ENCODE peak calls at places on chromosomes 6 and 20, in six cellular contexts. E is tibial artery, A is fibroblast of pulmonary artery, Z is GM23338, F is fibroblast of lung, W is neural progenitor cell. X is an unnamed sample.

GRCh38 chr6:105433723-105434122 is 30.8 kb upstream of the PREP start:
- DNase-seq in F (no peak), Z (no peak), E (no peak), A (no peak), W (no peak), X (no peak)

GRCh38 chr6:52375780-52376556 is 14.0 kb downstream of the PAQR8 start:
- DNase-seq in E (no peak), F (no peak), W (no peak), A (no peak), Z (no peak), X (no peak)

GRCh38 chr6:3757241-3757641 is 5.7 kb upstream of the PXDC1 start:
- DNase-seq in A (no peak), F (no peak), E (peak; percentile 64), Z (no peak), W (no peak), X (no peak)

GRCh38 chr20:23225407-23226060 is 125.1 kb upstream of the NXT1 start:
- DNase-seq in F (peak; percentile 96), Z (no peak), E (peak; percentile 89), W (no peak), A (peak; percentile 97), X (no peak)

GRCh38 chr20:32767418-32768198 is 5.4 kb downstream of the DNMT3B start:
- DNase-seq in F (no peak), Z (no peak), E (no peak), W (no peak), A (no peak), X (no peak)

GRCh38 chr6:142824491-142824890 is 120.5 kb downstream of the HIVEP2 start:
- DNase-seq in A (no peak), Z (no peak), W (no peak), F (peak; percentile 14), E (no peak), X (no peak)

GRCh38 chr20:44941292-44941691 is 18.9 kb downstream of the TOMM34 start:
- DNase-seq in E (no peak), Z (no peak), A (no peak), W (no peak), F (no peak), X (no peak)

GRCh38 chr6:18551228-18551627 is 164.1 kb downstream of the RNF144B start:
- DNase-seq in E (no peak), F (peak; percentile 53), A (peak; percentile 76), Z (no peak), W (no peak), X (peak; percentile 41)

GRCh38 chr6:14452567-14453527 is 335.3 kb downstream of the CD83 start:
- DNase-seq in A (no peak), Z (no peak), E (no peak), F (no peak), W (no peak), X (no peak)

GRCh38 chr6:132819405-132820145 is 5.2 kb downstream of the RPS12 start:
- DNase-seq in F (peak; percentile 35), Z (peak; percentile 21), A (peak; percentile 11), W (no peak), E (no peak), X (no peak)

GRCh38 chr6:109966299-109966698 is 11.8 kb upstream of the GPR6 start:
- DNase-seq in F (no peak), E (no peak), A (no peak), Z (no peak), W (no peak), X (no peak)

GRCh38 chr20:37247547-37247946 is 14.1 kb downstream of the GHRH start:
- DNase-seq in E (no peak), F (no peak), A (no peak), Z (no peak), W (no peak), X (no peak)

GRCh38 chr6:12241493-12242214 is 48.5 kb upstream of the EDN1 start:
- DNase-seq in A (no peak), Z (no peak), W (no peak), E (no peak), F (no peak), X (no peak)

GRCh38 chr6:39530201-39530759 is 194.9 kb downstream of the KIF6 start:
- DNase-seq in Z (no peak), E (no peak), A (peak; percentile 10), F (peak; percentile 31), W (no peak), X (no peak)

GRCh38 chr6:143677891-143678737 is at the start of gene PHACTR2:
- DNase-seq in Z (peak; percentile 91), A (peak; percentile 90), F (peak; percentile 86), W (peak; percentile 96), E (peak; percentile 88), X (peak; percentile 28)

GRCh38 chr6:938271-939046 is 245.5 kb upstream of the EXOC2 start:
- DNase-seq in A (no peak), F (no peak), W (no peak), E (no peak), Z (peak; percentile 41), X (no peak)

GRCh38 chr20:49957487-49957938 is 21.3 kb downstream of the RNF114 start:
- DNase-seq in W (no peak), Z (no peak), A (no peak), E (no peak), F (no peak), X (no peak)

GRCh38 chr20:4041748-4042411 is 26.5 kb upstream of the RNF24 start:
- DNase-seq in F (peak; percentile 89), W (no peak), E (peak; percentile 71), Z (no peak), A (peak; percentile 99), X (peak; percentile 58)

GRCh38 chr20:31720486-31721407 is 1.9 kb downstream of the BCL2L1 start:
- DNase-seq in E (no peak), F (no peak), A (no peak), W (no peak), Z (peak; percentile 30), X (no peak)

GRCh38 chr6:83976871-83977270 is 56.7 kb upstream of the MRAP2 start:
- DNase-seq in W (no peak), E (no peak), Z (no peak), A (no peak), F (no peak), X (no peak)

GRCh38 chr20:31565699-31566331 is 39.3 kb upstream of the ID1 start:
- DNase-seq in E (no peak), W (no peak), A (no peak), F (no peak), Z (no peak), X (no peak)

GRCh38 chr20:32527447-32528055 is 57.6 kb downstream of the NOL4L start:
- DNase-seq in A (no peak), W (peak; percentile 39), F (no peak), E (no peak), Z (no peak), X (no peak)

GRCh38 chr20:6121504-6121903 is 1.3 kb downstream of the FERMT1 start:
- DNase-seq in E (no peak), A (no peak), W (no peak), F (no peak), Z (no peak), X (no peak)
- H3K4me3 ChIP-seq in E (no peak overlapping the region), A (no peak overlapping the region), W (no peak overlapping the region), F (no peak overlapping the region), Z (peak overlapping the region; percentile 60), X (no peak overlapping the region)

DNA sequence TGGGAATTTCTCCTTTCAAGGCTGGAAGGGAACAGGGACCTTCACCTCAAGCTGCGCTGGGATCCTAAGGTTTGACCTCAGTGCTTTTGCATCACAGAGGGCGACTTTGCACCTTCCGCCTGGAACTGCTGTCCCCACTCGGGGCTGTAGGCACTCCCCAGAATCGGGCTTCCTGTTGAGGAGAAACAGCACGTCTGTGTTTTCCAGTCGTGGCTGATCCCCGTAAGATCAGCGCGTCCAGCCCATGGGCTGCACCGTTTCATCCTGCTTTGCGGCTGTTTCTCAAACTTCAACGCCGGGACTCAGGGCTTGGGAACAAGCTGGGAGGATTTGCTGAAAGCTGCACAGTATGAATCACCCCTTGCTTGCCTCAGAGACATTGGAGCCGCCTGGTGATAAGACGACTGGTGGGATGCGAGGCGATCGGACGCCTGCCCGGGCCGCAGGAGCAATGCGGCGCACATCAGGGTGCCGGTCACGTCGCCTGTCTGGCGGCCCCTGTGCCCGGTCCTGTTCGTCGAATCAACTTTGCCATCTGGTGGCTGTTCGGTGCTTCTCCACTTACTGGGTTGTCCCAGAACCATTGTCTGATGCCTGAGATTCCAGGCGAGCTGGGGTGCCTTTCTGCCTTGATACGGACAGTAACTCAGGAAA is 53.6 kb upstream of the FRMD1 start:
- DNase-seq in E (no peak), Z (peak; percentile 88), A (peak; percentile 88), W (peak; percentile 88), F (peak; percentile 51), X (peak; percentile 9)
- TF ChIP-seq CTCF in E (peak; percentile 56), Z (peak; percentile 76), A (peak; percentile 43), W (peak; percentile 66), F (peak; percentile 33), X (peak; percentile 44)

GRCh38 chr6:20333870-20334269 is 67.8 kb upstream of the E2F3 start:
- DNase-seq in Z (no peak), F (no peak), A (no peak), E (no peak), W (no peak), X (no peak)
- H3K4me3 ChIP-seq in Z (no peak overlapping the region), F (no peak overlapping the region), A (no peak overlapping the region), E (no peak overlapping the region), W (no peak overlapping the region), X (no peak overlapping the region)

DNA sequence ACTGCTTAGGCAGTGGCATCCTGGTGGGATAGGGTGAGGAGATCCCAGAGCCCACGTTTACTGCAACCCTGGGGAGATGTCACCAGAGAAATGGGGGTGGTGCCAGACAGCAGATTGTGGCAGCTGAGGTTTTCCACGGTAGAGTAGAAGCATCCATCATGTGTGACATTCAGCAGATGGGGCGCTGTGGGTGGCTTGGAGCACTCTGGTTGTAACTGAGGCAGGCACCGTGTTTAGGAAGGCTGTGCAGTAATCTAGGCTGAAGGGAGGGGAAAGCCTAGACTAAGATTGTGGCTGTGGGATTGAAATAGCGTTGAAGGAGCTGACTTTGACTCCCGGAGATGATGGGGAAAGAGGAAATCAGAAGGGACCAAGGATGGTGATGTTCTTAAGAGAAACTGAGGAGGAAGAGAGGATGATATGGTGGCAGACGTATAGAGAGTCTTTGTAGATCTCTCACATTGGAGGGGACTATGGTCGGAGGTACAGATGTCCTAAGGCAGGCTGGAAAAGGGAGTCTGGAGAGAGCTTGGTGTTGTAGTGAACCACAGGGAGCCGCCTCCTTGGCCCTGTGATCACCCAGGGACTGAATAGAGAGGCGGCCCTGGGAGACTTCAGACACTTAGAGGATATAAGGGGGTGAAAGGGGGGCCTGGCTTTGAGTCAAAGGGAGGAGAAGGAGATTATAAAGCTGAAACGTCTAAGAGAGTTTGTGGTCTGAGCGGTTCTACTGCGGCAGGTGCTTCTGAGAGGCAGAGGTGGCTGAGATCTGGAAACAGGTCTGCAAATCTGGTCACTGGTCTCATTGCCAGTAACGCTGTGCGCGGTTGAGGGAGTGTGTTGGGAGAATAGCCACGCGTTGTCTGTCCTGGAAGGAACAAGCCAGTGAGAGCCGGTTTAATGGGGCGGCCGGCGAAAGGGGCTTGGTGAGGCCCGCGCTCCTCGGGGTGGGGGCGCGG is 792 bp upstream of the MICA start:
- DNase-seq in Z (peak; percentile 66), A (peak; percentile 18), F (peak; percentile 22), W (no peak), E (no peak), X (no peak)
- TF ChIP-seq CTCF in Z (no peak), A (no peak), F (no peak), W (no peak), E (no peak), X (no peak)

GRCh38 chr6:170034294-170034693 is 256.6 kb downstream of the DLL1 start:
- DNase-seq in F (no peak), A (no peak), E (peak; percentile 46), W (no peak), Z (no peak), X (no peak)
- H3K4me3 ChIP-seq in F (no peak overlapping the region), A (no peak overlapping the region), E (no peak overlapping the region), W (no peak overlapping the region), Z (no peak overlapping the region), X (no peak overlapping the region)